ENCODE peak calls at places on chromosomes 5 and 9, in four cellular contexts. J is stomach, G is GM12878, V is A549. B is an unnamed sample.

GRCh38 chr5:153153086-153153485 is 337.4 kb upstream of the GRIA1 start:
- DNase-seq in J (no peak), V (no peak), G (no peak), B (no peak)

GRCh38 chr5:61332891-61333350 is 863 bp downstream of the ZSWIM6 start:
- DNase-seq in G (no peak), V (peak; percentile 62), J (peak; percentile 50), B (no peak)

GRCh38 chr9:79945495-79945894 is 373.7 kb downstream of the TLE4 start:
- DNase-seq in V (no peak), G (no peak), J (no peak), B (no peak)

GRCh38 chr9:27462434-27462833 is 61.7 kb upstream of the IFNK start:
- DNase-seq in G (no peak), J (no peak), V (peak; percentile 4), B (no peak)

GRCh38 chr5:35861718-35862117 is 5.0 kb downstream of the IL7R start:
- DNase-seq in V (no peak), G (no peak), J (no peak), B (no peak)

GRCh38 chr9:136687721-136688223 is 515 bp upstream of the AGPAT2 start:
- DNase-seq in J (peak; percentile 70), G (no peak), V (no peak), B (no peak)

GRCh38 chr9:38388283-38389223 is 3.9 kb upstream of the ALDH1B1 start:
- DNase-seq in G (no peak), V (no peak), J (no peak), B (peak; percentile 38)

GRCh38 chr5:68949256-68949655 is 144.6 kb upstream of the SLC30A5 start:
- DNase-seq in V (no peak), J (no peak), G (no peak), B (no peak)

GRCh38 chr9:137080260-137081122 is 3.2 kb downstream of the UAP1L1 start:
- DNase-seq in V (no peak), J (no peak), G (no peak), B (no peak)

GRCh38 chr9:129923589-129923988 is 88.3 kb downstream of the USP20 start:
- DNase-seq in V (no peak), G (no peak), J (no peak), B (no peak)

GRCh38 chr5:126855266-126855665 is 78.3 kb downstream of the LMNB1 start:
- DNase-seq in V (no peak), G (no peak), J (no peak), B (no peak)

GRCh38 chr5:32325067-32325466 is 12.3 kb upstream of the MTMR12 start:
- DNase-seq in V (no peak), G (no peak), J (no peak), B (no peak)

GRCh38 chr9:135665795-135666189 is 2.7 kb downstream of the LCN9 start:
- DNase-seq in J (no peak), V (no peak), G (no peak), B (no peak)

GRCh38 chr9:114803886-114804285 is 2.0 kb downstream of the TNFSF15 start:
- DNase-seq in G (no peak), V (no peak), J (no peak), B (no peak)

GRCh38 chr5:128199104-128199503 is 115.5 kb downstream of the SLC12A2 start:
- DNase-seq in G (no peak), V (peak; percentile 47), J (no peak), B (no peak)
- H3K27ac ChIP-seq in G (no peak overlapping the region), V (no peak overlapping the region), J (no peak overlapping the region), B (no peak overlapping the region)

DNA sequence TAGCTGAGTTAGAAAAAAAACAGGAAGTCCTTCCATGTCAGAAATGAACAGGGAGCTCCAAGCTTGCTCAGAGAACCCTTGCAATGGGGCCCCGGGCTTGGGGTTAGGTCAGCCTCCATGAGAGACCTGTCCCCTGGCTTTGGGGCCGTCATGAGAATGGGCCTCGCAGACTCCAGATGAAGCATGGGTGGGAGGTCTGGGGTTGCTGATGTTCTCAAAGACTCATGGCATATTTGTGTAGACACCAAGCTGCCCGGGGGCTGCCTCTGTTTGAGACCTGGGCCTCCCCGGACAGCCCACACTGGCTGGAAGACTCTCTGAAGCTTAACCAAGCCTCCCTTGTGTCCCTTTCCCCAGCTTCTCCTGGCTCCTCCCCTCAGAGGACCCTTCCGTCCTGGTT is 186.3 kb downstream of the IRX2 start:
- DNase-seq in G (no peak), V (no peak), J (no peak), B (no peak)
- H3K4me3 ChIP-seq in G (no peak overlapping the region), V (no peak overlapping the region), J (no peak overlapping the region), B (no peak overlapping the region)

DNA sequence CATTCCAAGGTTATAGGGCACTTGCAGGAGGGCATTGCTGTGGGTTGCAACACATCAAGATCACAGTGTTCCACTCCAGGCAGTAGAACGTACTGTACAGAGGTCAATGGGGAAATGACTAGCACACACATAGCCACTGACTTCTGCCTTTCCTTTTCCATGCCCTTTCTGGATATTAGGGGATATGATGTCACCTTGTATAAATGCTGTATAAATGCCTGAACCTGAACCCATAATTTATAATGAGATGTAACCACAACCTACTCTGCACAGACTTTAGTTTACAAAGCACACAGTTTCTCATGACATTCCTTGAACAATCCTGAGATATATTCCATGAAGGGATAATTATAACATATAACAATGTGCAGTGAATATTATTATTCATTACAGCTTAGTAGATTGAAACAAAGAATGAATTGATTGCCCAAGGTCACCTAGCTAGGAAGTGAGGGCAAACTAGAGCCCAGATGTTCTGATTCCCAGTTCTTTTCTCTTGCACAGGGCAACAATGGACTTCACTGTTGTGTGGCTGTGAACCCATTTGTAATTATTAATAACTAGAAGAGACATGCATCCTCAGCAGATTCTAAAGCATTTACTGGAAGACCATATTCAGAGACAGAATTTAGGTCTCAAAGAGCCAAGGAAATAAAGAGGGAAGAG is 5.6 kb upstream of the ABLIM3 start:
- DNase-seq in V (no peak), J (no peak), G (no peak), B (no peak)
- TF ChIP-seq EP300 in V (no peak), J (no peak), G (no peak), B (peak; percentile 65)

GRCh38 chr5:158958048-158958994 is 141.4 kb downstream of the EBF1 start:
- DNase-seq in J (no peak), V (no peak), G (peak; percentile 78), B (no peak)
- H3K27ac ChIP-seq in J (no peak overlapping the region), V (no peak overlapping the region), G (peak overlapping the region; percentile 90), B (no peak overlapping the region)

GRCh38 chr9:122307036-122307435 is 42.4 kb downstream of the MRRF start:
- DNase-seq in V (no peak), J (no peak), G (no peak), B (no peak)
- H3K4me3 ChIP-seq in V (no peak overlapping the region), J (no peak overlapping the region), G (no peak overlapping the region), B (no peak overlapping the region)

DNA sequence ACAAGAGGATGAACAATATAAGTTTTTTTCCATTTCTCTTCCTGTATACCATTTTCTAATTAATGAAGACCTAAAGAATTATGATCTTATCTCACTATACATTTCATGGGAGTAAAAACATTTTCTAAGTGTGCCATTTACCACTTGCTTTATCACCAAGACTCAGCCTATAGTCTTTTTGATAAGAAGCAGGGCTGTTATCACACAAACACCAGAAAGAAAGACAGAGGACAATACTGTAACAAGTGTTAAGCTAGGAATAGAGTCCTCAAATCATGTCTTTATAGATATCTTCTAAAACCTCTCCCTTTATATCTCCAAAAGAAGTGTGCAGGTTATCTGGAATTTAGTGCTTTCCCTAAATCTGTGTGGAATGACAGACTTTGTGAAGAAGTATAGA is 119.7 kb downstream of the FAM174A start:
- DNase-seq in J (no peak), V (no peak), G (no peak), B (no peak)
- TF ChIP-seq EP300 in J (no peak), V (no peak), G (no peak), B (no peak)